ENCODE peak calls at places on chromosomes 12 and 14, in five cellular contexts. One of them, this sample, is unnamed.

GRCh38 chr12:93824514-93825500 is 147.6 kb downstream of the CRADD start:
- DNase-seq in germinal center: no peak
- DNase-seq in GM13976: no peak
- DNase-seq in T-helper 1 cell: no peak
- DNase-seq in endothelial cell: no peak
- DNase-seq in this sample: no peak

GRCh38 chr12:65720739-65721138 is 103.5 kb upstream of the HMGA2 start:
- DNase-seq in endothelial cell: no peak
- DNase-seq in germinal center: no peak
- DNase-seq in GM13976: no peak
- DNase-seq in T-helper 1 cell: no peak
- DNase-seq in this sample: no peak

GRCh38 chr12:21551811-21552469 is 25.8 kb downstream of the SPX start:
- DNase-seq in endothelial cell: no peak
- DNase-seq in germinal center: no peak
- DNase-seq in T-helper 1 cell: no peak
- DNase-seq in GM13976: no peak
- DNase-seq in this sample: no peak

GRCh38 chr12:98516184-98516873 is 939 bp downstream of the TMPO start:
- DNase-seq in germinal center: peak
- DNase-seq in T-helper 1 cell: peak
- DNase-seq in GM13976: peak
- DNase-seq in endothelial cell: peak
- DNase-seq in this sample: peak

GRCh38 chr14:22886500-22887259 is 3.7 kb downstream of the REM2 start:
- DNase-seq in endothelial cell: peak
- DNase-seq in germinal center: peak
- DNase-seq in GM13976: peak
- DNase-seq in T-helper 1 cell: peak
- DNase-seq in this sample: peak

GRCh38 chr14:100868621-100869370 is 34.7 kb downstream of the RTL1 start:
- DNase-seq in germinal center: no peak
- DNase-seq in GM13976: no peak
- DNase-seq in endothelial cell: no peak
- DNase-seq in T-helper 1 cell: no peak
- DNase-seq in this sample: no peak

GRCh38 chr14:35335388-35336092 is 43.4 kb downstream of the PSMA6 start:
- DNase-seq in endothelial cell: no peak
- DNase-seq in T-helper 1 cell: no peak
- DNase-seq in GM13976: no peak
- DNase-seq in germinal center: no peak
- DNase-seq in this sample: peak

GRCh38 chr14:29098625-29099024 is 332.0 kb downstream of the FOXG1 start:
- DNase-seq in T-helper 1 cell: no peak
- DNase-seq in germinal center: no peak
- DNase-seq in GM13976: no peak
- DNase-seq in endothelial cell: no peak
- DNase-seq in this sample: no peak

GRCh38 chr12:58504539-58504938 is 415.8 kb downstream of the LRIG3 start:
- DNase-seq in T-helper 1 cell: no peak
- DNase-seq in germinal center: no peak
- DNase-seq in GM13976: no peak
- DNase-seq in endothelial cell: no peak
- DNase-seq in this sample: no peak

GRCh38 chr14:54812661-54813060 is 90.0 kb downstream of the GCH1 start:
- DNase-seq in endothelial cell: no peak
- DNase-seq in germinal center: no peak
- DNase-seq in T-helper 1 cell: no peak
- DNase-seq in GM13976: no peak
- DNase-seq in this sample: no peak

GRCh38 chr12:91918431-91918830 is 227.2 kb downstream of the BTG1 start:
- DNase-seq in germinal center: no peak
- DNase-seq in endothelial cell: no peak
- DNase-seq in T-helper 1 cell: no peak
- DNase-seq in GM13976: no peak
- DNase-seq in this sample: no peak

GRCh38 chr12:4910502-4911315 is 1.0 kb downstream of the KCNA1 start:
- DNase-seq in GM13976: peak
- DNase-seq in T-helper 1 cell: no peak
- DNase-seq in germinal center: peak
- DNase-seq in endothelial cell: no peak
- DNase-seq in this sample: no peak

GRCh38 chr12:76020731-76021672 is 10.6 kb downstream of the PHLDA1 start:
- DNase-seq in endothelial cell: no peak
- DNase-seq in GM13976: no peak
- DNase-seq in germinal center: no peak
- DNase-seq in T-helper 1 cell: peak
- DNase-seq in this sample: peak

GRCh38 chr12:123058980-123059379 is 78.5 kb downstream of the ARL6IP4 start:
- DNase-seq in GM13976: no peak
- DNase-seq in T-helper 1 cell: no peak
- DNase-seq in endothelial cell: no peak
- DNase-seq in germinal center: no peak
- DNase-seq in this sample: no peak

GRCh38 chr14:76343386-76343785 is 32.6 kb upstream of the ESRRB start:
- DNase-seq in germinal center: no peak
- DNase-seq in T-helper 1 cell: no peak
- DNase-seq in endothelial cell: no peak
- DNase-seq in GM13976: no peak
- DNase-seq in this sample: no peak

GRCh38 chr12:29159690-29160089 is 10.6 kb downstream of the FAR2 start:
- DNase-seq in endothelial cell: no peak
- DNase-seq in GM13976: no peak
- DNase-seq in germinal center: no peak
- DNase-seq in T-helper 1 cell: no peak
- DNase-seq in this sample: no peak

GRCh38 chr12:18358930-18359329 is 97.6 kb downstream of the PIK3C2G start:
- DNase-seq in T-helper 1 cell: no peak
- DNase-seq in GM13976: no peak
- DNase-seq in germinal center: no peak
- DNase-seq in endothelial cell: no peak
- DNase-seq in this sample: no peak

GRCh38 chr12:100163416-100164152 is 20.9 kb upstream of the BLTP3B start:
- DNase-seq in germinal center: peak
- DNase-seq in endothelial cell: peak
- DNase-seq in T-helper 1 cell: peak
- DNase-seq in GM13976: peak
- DNase-seq in this sample: peak

GRCh38 chr14:59187802-59188460 is 536 bp upstream of the DAAM1 start:
- DNase-seq in endothelial cell: peak
- DNase-seq in T-helper 1 cell: no peak
- DNase-seq in GM13976: no peak
- DNase-seq in germinal center: no peak
- DNase-seq in this sample: no peak

This sample was measured in PC-9.